ENCODE peak calls at places on chromosome 17, in five cellular contexts. N is tibial nerve, K is suprapubic skin, M is heart right ventricle, I is mesenchymal stem cell. Z is an unnamed sample.
A peak's percentile ranks its signal among the peaks of the same experiment; 100 is the strongest.

GRCh38 chr17:44235583-44235936 is 16.1 kb upstream of the UBTF start:
- DNase-seq in N (no peak), K (no peak), M (no peak), I (no peak), Z (peak; percentile 81)

GRCh38 chr17:57480438-57481196 is 224.3 kb downstream of the MSI2 start:
- DNase-seq in N (no peak), K (no peak), M (no peak), I (peak; percentile 92), Z (no peak)

GRCh38 chr17:15257316-15257925 is 7.7 kb downstream of the PMP22 start:
- DNase-seq in N (peak; percentile 85), K (peak; percentile 90), M (peak; percentile 84), I (peak; percentile 76), Z (peak; percentile 86)

GRCh38 chr17:59001158-59001814 is 105.4 kb downstream of the TRIM37 start:
- DNase-seq in N (peak; percentile 34), K (no peak), M (no peak), I (peak; percentile 71), Z (no peak)

GRCh38 chr17:44614862-44615261 is 41.4 kb upstream of the MEIOC start:
- DNase-seq in N (no peak), K (no peak), M (no peak), I (no peak), Z (no peak)

GRCh38 chr17:70521821-70522256 is 352.5 kb downstream of the KCNJ2 start:
- DNase-seq in N (peak; percentile 57), K (no peak), M (peak; percentile 14), I (no peak), Z (peak; percentile 33)

GRCh38 chr17:38617967-38618760 is 12.4 kb upstream of the SRCIN1 start:
- DNase-seq in N (no peak), K (peak; percentile 13), M (no peak), I (no peak), Z (no peak)

GRCh38 chr17:33072421-33073175 is 81.0 kb downstream of the SPACA3 start:
- DNase-seq in N (no peak), K (no peak), M (no peak), I (peak; percentile 1), Z (no peak)

GRCh38 chr17:34370997-34371395 is 8.0 kb upstream of the CCL1 start:
- DNase-seq in N (no peak), K (no peak), M (no peak), I (no peak), Z (no peak)

GRCh38 chr17:78818152-78818846 is 22.3 kb downstream of the USP36 start:
- DNase-seq in N (no peak), K (no peak), M (no peak), I (no peak), Z (no peak)

GRCh38 chr17:82235775-82236141 is 6.9 kb downstream of the SLC16A3 start:
- DNase-seq in N (no peak), K (no peak), M (peak; percentile 18), I (no peak), Z (no peak)

GRCh38 chr17:17938388-17939107 is 33.7 kb downstream of the TOM1L2 start:
- DNase-seq in N (no peak), K (no peak), M (no peak), I (no peak), Z (no peak)

GRCh38 chr17:74181341-74181740 is 22.1 kb upstream of the RPL38 start:
- DNase-seq in N (no peak), K (no peak), M (no peak), I (no peak), Z (no peak)

GRCh38 chr17:58335779-58336455 is 7.3 kb upstream of the TSPOAP1 start:
- DNase-seq in N (no peak), K (no peak), M (no peak), I (no peak), Z (peak; percentile 20)

GRCh38 chr17:80030730-80031410 is 4.8 kb downstream of the TBC1D16 start:
- DNase-seq in N (no peak), K (no peak), M (no peak), I (no peak), Z (no peak)

GRCh38 chr17:15892679-15893332 is 52.1 kb upstream of the ADORA2B start:
- DNase-seq in N (no peak), K (no peak), M (no peak), I (peak; percentile 50), Z (no peak)

GRCh38 chr17:57755479-57756070 is 10.5 kb upstream of the CCDC182 start:
- DNase-seq in N (no peak), K (no peak), M (no peak), I (no peak), Z (no peak)

GRCh38 chr17:29714146-29714545 is 91.4 kb upstream of the CORO6 start:
- DNase-seq in N (no peak), K (no peak), M (no peak), I (no peak), Z (no peak)

GRCh38 chr17:869067-869466 is 86.9 kb downstream of the MRM3 start:
- DNase-seq in N (peak; percentile 73), K (no peak), M (peak; percentile 60), I (peak; percentile 93), Z (peak; percentile 86)

GRCh38 chr17:77345260-77345910 is 204.6 kb downstream of the SEC14L1 start:
- DNase-seq in N (no peak), K (peak; percentile 70), M (no peak), I (no peak), Z (no peak)

DNA sequence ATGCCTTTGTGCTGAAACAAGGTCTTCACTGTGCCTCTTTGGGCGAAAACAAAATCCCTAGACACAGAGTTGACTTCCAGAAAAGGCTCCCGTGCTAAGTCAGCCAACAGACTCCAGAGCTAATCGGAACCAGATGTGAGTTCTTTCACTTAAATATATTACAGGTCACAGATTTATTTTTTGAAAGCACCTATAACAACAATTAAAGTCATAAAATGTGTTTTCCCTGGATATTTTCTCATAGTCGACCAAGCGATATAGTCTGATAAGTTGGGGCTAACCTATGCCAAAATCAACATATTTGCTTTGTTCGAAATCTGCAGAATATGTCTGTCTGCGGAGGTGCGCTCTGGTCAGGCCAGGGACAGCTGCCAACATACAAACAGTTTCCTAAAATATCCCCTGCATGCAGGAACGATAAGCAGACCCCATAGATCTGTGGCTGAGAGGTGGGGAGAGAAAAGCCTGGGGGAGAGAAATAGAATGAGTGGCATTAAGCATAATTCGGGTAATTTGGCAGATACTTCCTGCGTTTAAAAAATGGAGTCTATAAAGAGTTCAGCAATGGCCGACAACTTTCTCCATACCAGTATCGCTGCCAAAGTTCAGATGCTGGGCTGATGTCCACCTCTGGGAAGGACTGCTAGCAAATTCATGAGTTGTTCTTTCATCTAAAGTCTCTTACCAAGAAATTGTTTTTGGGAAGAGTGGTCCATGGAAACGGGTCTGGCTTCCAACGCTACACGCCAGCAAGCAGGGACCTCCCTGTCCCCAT is 50.8 kb upstream of the MYH10 start:
- DNase-seq in N (peak; percentile 19), K (no peak), M (peak; percentile 22), I (no peak), Z (no peak)
- H3K4me3 ChIP-seq in N (no peak overlapping the region), K (peak overlapping the region; percentile 1), M (peak overlapping the region; percentile 30), I (peak overlapping the region; percentile 74), Z (no peak overlapping the region)

GRCh38 chr17:52298881-52299280 is 140.4 kb upstream of the CA10 start:
- DNase-seq in N (no peak), K (no peak), M (no peak), I (no peak), Z (no peak)

DNA sequence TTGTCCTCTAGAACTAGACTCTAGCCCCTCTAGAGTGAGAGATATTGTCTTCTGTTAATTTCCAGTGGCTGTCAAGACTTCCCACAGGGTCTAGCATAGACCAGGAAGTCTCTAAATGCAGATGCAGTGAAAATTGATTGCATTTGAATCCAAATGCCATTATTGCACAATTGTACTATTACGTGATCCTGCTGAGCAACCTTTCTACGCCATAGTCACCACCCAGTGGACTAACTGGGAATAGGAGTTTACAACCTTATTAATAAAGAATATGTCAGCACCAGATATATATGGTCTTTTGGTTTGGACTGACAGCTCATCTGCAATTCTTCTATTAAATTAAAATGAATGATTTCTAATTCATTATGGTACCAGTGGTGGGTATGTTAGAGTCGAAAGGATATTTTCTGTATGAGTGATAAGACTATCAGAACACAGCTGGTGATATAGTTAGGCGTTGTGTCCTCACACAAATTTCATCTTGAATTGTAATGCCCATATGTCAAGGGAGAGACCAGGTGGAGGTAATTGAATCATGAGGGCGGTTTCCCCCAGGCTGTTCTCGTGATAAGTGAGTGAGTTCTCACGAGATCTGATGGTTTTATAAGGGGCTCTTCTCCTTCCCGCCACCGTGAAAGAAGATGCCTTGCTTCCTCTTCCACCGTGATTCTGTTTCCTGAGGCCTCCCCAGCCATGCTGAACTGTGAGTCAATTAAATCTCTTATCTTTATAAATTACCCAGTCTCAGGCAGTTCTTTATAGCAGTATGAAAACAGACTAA is 138.9 kb upstream of the CA10 start:
- DNase-seq in N (no peak), K (no peak), M (no peak), I (no peak), Z (no peak)
- H3K9me3 ChIP-seq in N (no peaks in the 10 kb centered on the region), K (no peaks in the 10 kb centered on the region), M (no peaks in the 10 kb centered on the region), I (no peaks in the 10 kb centered on the region), Z (no peaks in the 10 kb centered on the region)

DNA sequence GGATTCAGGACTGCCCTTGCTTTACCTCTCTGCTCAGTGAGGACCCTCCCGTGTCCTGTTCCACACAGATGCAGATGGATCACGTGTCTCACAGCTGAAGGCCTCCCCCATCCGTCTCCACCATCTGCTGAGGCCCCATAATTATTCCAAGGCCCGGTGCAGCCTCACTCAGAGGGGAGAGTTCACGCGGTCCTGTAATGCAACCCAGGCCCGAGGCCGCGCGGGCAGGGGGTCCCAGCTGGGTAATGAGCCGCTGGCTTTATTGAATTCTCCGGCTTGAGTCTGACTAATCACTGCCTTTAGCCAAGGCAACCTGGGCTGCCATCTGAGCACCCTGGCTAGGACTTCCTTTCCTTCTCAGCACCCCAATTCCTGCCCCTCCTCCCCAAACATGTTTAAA is 4.4 kb upstream of the WFIKKN2 start:
- DNase-seq in N (no peak), K (no peak), M (no peak), I (no peak), Z (no peak)
- H3K4me3 ChIP-seq in N (no peak overlapping the region), K (no peak overlapping the region), M (no peak overlapping the region), I (no peak overlapping the region), Z (no peak overlapping the region)

DNA sequence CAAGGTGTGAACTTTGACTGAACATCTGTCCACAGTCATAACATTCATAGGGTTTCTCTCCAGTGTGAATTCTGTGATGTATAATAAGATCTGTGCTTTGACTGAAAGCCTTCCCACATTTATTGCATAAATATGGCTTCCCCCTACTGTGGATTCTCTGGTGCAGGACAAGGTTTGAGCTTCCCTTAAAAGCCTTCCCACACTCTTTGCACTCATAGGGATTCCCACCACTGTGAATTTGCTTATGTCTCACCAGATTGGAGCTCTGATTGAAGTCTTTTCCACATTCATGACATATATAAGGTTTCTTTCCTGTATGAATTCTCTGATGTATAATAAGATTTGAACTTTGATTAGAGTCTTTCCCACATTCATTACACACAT is 8.3 kb downstream of the ZNF594 start:
- DNase-seq in N (no peak), K (no peak), M (no peak), I (no peak), Z (no peak)
- H3K9me3 ChIP-seq in N (peaks cover 19% of the 10 kb centered on the region), K (peaks cover 80% of the 10 kb centered on the region), M (peaks cover 30% of the 10 kb centered on the region), I (peaks cover 99% of the 10 kb centered on the region), Z (peaks cover 35% of the 10 kb centered on the region)

GRCh38 chr17:8064590-8065019 is 22.9 kb downstream of the ALOX12B start:
- DNase-seq in N (no peak), K (no peak), M (no peak), I (no peak), Z (no peak)

GRCh38 chr17:8066841-8067775 is 20.4 kb downstream of the ALOX12B start:
- DNase-seq in N (no peak), K (no peak), M (no peak), I (no peak), Z (no peak)

GRCh38 chr17:8062435-8062806 is 23.6 kb downstream of the ALOX15B start:
- DNase-seq in N (no peak), K (no peak), M (no peak), I (peak; percentile 29), Z (no peak)

GRCh38 chr17:8062807-8063483 is 24.1 kb downstream of the ALOX15B start:
- DNase-seq in N (no peak), K (no peak), M (no peak), I (peak; percentile 18), Z (no peak)

GRCh38 chr17:8063761-8064589 is 23.5 kb downstream of the ALOX12B start:
- DNase-seq in N (no peak), K (no peak), M (no peak), I (no peak), Z (no peak)
- H3K4me3 ChIP-seq in N (no peak overlapping the region), K (no peak overlapping the region), M (no peak overlapping the region), I (no peak overlapping the region), Z (no peak overlapping the region)

Z was measured in MG63.